ENCODE peak calls at places on chromosome 14, in four cellular contexts. One of them, this sample, is unnamed. For H3K36me3, the result is how much of the 10 kb centered on the place peaks cover.

GRCh38 chr14:100819829-100820475 is 6.0 kb upstream of the MEG3 start:
- DNase-seq in GM23338: no peak
- DNase-seq in hepatocyte: no peak
- DNase-seq in effector memory CD4-positive, alpha-beta T cell: no peak
- DNase-seq in this sample: no peak

GRCh38 chr14:56487761-56488160 is 91.8 kb upstream of the TMEM260 start:
- DNase-seq in GM23338: no peak
- DNase-seq in hepatocyte: no peak
- DNase-seq in effector memory CD4-positive, alpha-beta T cell: no peak
- DNase-seq in this sample: no peak

GRCh38 chr14:99425272-99425681 is 55.4 kb downstream of the SETD3 start:
- DNase-seq in GM23338: no peak
- DNase-seq in hepatocyte: no peak
- DNase-seq in effector memory CD4-positive, alpha-beta T cell: no peak
- DNase-seq in this sample: no peak

GRCh38 chr14:92122351-92122677 is 545 bp downstream of the CPSF2 start:
- DNase-seq in GM23338: peak
- DNase-seq in hepatocyte: no peak
- DNase-seq in effector memory CD4-positive, alpha-beta T cell: no peak
- DNase-seq in this sample: no peak

GRCh38 chr14:34372766-34373165 is 89.3 kb downstream of the SPTSSA start:
- DNase-seq in GM23338: no peak
- DNase-seq in hepatocyte: no peak
- DNase-seq in effector memory CD4-positive, alpha-beta T cell: no peak
- DNase-seq in this sample: no peak

GRCh38 chr14:79281244-79282199 is 929.8 kb downstream of the DIO2 start:
- DNase-seq in GM23338: peak
- DNase-seq in hepatocyte: no peak
- DNase-seq in effector memory CD4-positive, alpha-beta T cell: no peak
- DNase-seq in this sample: peak

GRCh38 chr14:60649815-60650381 is 621 bp upstream of the SIX1 start:
- DNase-seq in GM23338: peak
- DNase-seq in hepatocyte: peak
- DNase-seq in effector memory CD4-positive, alpha-beta T cell: no peak
- DNase-seq in this sample: peak

GRCh38 chr14:61491876-61492440 is 170.6 kb downstream of the PRKCH start:
- DNase-seq in GM23338: no peak
- DNase-seq in hepatocyte: no peak
- DNase-seq in effector memory CD4-positive, alpha-beta T cell: no peak
- DNase-seq in this sample: no peak

GRCh38 chr14:99402283-99402648 is 78.4 kb downstream of the SETD3 start:
- DNase-seq in GM23338: no peak
- DNase-seq in hepatocyte: no peak
- DNase-seq in effector memory CD4-positive, alpha-beta T cell: no peak
- DNase-seq in this sample: no peak

DNA sequence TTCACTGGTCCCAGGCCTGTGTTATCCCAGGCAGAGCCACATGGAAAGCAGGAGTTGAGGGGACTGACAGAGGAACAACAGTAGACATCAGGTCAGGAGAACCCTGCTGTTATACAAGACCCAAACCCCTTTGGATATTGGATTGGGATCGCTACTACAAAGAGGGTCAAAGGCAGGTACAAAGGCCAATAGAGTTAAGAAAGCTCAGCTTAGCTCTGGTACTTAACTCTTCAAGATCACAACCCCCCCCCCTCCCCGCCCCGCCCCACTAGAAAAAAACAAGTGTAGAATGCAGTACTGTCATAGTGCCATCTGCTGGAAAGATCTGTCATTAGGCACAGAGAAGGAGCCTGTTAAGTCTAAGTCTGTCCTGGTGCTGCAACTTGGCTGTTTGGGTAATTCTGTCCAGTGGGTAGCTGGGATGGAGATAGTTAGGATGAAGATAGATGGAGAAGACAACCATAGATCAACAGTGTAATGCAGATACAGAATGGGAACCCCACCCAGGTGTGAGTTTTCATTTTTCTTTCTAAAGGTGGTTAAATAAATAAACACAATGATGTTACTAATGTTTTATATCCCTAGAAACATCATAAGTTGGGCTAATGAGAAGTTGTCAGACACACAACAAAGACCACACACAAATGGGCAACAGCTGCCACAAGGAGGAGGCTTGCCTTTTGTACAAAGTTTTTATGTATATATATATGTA is 17.2 kb downstream of the REM2 start:
- DNase-seq in GM23338: peak
- DNase-seq in hepatocyte: peak
- DNase-seq in effector memory CD4-positive, alpha-beta T cell: peak
- DNase-seq in this sample: peak
- H3K36me3 ChIP-seq in GM23338: under half
- H3K36me3 ChIP-seq in hepatocyte: under half
- H3K36me3 ChIP-seq in effector memory CD4-positive, alpha-beta T cell: under half
- H3K36me3 ChIP-seq in this sample: under half

GRCh38 chr14:54566152-54566409 is 847 bp upstream of the SAMD4A start:
- DNase-seq in GM23338: no peak
- DNase-seq in hepatocyte: no peak
- DNase-seq in effector memory CD4-positive, alpha-beta T cell: no peak
- DNase-seq in this sample: peak
- H3K4me3 ChIP-seq in GM23338: peak
- H3K4me3 ChIP-seq in hepatocyte: peak
- H3K4me3 ChIP-seq in effector memory CD4-positive, alpha-beta T cell: peak
- H3K4me3 ChIP-seq in this sample: peak

GRCh38 chr14:30596972-30597371 is 25.1 kb upstream of the SCFD1 start:
- DNase-seq in GM23338: no peak
- DNase-seq in hepatocyte: no peak
- DNase-seq in effector memory CD4-positive, alpha-beta T cell: no peak
- DNase-seq in this sample: no peak
- H3K36me3 ChIP-seq in GM23338: half or more
- H3K36me3 ChIP-seq in hepatocyte: under half
- H3K36me3 ChIP-seq in effector memory CD4-positive, alpha-beta T cell: under half
- H3K36me3 ChIP-seq in this sample: under half

GRCh38 chr14:105416671-105417070 is 3.0 kb upstream of the MTA1 start:
- DNase-seq in GM23338: no peak
- DNase-seq in hepatocyte: no peak
- DNase-seq in effector memory CD4-positive, alpha-beta T cell: no peak
- DNase-seq in this sample: no peak

GRCh38 chr14:105419305-105420091 is at the start of gene MTA1:
- DNase-seq in GM23338: peak
- DNase-seq in hepatocyte: peak
- DNase-seq in effector memory CD4-positive, alpha-beta T cell: peak
- DNase-seq in this sample: peak

GRCh38 chr14:105420141-105420975 is 731 bp downstream of the MTA1 start:
- DNase-seq in GM23338: peak
- DNase-seq in hepatocyte: no peak
- DNase-seq in effector memory CD4-positive, alpha-beta T cell: no peak
- DNase-seq in this sample: peak

GRCh38 chr14:105419055-105419304 is 647 bp upstream of the MTA1 start:
- DNase-seq in GM23338: no peak
- DNase-seq in hepatocyte: no peak
- DNase-seq in effector memory CD4-positive, alpha-beta T cell: no peak
- DNase-seq in this sample: no peak

DNA sequence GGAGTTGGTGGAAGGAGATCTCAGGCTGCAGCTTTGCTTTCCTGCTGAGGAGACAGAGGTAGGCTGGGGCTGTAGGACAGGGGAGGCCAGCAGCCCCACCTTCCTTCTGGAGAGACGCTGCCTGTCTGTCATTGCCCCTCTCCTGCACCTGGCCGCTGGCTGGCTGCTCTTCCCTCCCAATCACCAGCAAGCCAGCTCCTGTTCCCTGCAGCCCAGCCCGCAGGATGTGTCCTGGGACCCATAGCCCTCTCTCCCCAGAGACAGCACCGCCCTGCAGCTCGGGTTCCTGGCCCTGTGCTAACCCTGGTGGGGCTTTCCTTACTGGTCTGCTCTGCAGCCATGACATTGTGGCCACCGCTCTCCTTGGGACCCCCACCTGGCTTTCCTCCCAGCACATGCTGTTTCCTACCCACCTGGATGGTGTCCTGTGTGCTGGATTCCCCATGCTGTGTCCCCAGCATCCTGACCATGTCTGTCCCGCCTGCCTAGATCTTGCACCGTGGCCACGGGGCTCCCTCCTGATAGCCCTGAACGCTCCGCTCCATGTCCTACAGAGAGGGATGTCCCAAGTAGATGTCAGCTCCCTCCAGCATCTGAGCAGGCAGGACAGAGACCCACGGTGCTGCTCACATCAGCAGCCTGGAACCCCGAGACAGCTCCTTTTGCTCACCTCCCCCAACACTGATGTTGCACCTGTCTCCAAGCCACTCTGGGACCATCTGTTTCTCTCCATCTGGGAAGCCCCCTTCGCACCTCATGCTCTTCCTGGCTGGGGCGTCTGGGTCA is 1.2 kb upstream of the MTA1 start:
- DNase-seq in GM23338: no peak
- DNase-seq in hepatocyte: no peak
- DNase-seq in effector memory CD4-positive, alpha-beta T cell: no peak
- DNase-seq in this sample: peak
- H3K4me3 ChIP-seq in GM23338: peak
- H3K4me3 ChIP-seq in hepatocyte: no peak
- H3K4me3 ChIP-seq in effector memory CD4-positive, alpha-beta T cell: no peak
- H3K4me3 ChIP-seq in this sample: no peak

DNA sequence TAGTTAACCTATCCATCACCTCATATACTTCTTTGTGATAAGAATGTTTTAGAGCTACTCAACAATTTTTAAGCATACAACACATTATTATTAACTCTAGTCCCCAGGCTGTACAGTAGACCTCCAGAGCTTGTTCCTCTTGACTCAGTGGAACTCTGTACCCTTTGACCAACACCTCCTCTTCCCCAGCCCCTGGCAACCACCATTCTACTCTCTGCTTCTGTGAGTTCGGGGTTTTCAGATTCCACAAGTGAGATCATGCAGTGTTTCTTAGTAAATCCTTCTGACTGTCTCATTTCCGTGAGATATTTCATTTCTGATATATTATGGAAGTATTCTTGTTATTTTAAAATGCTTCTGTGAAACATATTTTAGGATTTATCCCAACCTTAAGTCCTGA is 200.7 kb downstream of the PCNX1 start:
- DNase-seq in GM23338: no peak
- DNase-seq in hepatocyte: no peak
- DNase-seq in effector memory CD4-positive, alpha-beta T cell: no peak
- DNase-seq in this sample: no peak
- H3K36me3 ChIP-seq in GM23338: under half
- H3K36me3 ChIP-seq in hepatocyte: under half
- H3K36me3 ChIP-seq in effector memory CD4-positive, alpha-beta T cell: half or more
- H3K36me3 ChIP-seq in this sample: under half

DNA sequence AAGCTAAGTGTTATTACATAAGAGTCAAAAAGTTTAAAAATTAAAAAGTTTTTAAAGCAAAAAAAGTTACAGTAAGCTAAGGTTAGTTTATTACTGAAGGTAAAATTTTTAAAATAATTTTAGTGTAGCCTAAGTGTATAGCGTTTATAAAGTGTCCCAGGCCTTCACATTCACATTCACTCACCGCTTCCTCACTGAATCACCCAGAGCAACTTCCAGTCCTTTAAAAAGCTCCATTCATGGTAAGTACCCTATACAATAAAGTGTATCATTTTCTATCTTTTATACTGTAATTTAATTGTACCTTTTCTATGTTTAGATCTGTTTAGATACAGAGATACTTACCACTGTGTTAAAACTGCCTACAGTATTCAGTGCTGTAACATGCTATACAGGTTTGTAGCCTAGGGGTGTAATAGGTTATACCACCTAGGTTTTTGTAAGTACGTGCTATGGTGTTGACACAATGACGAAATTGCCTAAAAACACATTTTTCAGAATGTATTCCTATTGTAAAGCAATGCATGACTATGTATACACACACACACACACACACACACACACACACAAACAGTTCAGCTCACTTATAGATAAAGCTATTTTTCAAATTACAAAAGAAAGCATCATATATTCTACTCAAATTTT is 3.7 kb downstream of the CLEC14A start:
- DNase-seq in GM23338: no peak
- DNase-seq in hepatocyte: no peak
- DNase-seq in effector memory CD4-positive, alpha-beta T cell: no peak
- DNase-seq in this sample: no peak
- H3K4me3 ChIP-seq in GM23338: no peak
- H3K4me3 ChIP-seq in hepatocyte: no peak
- H3K4me3 ChIP-seq in effector memory CD4-positive, alpha-beta T cell: no peak
- H3K4me3 ChIP-seq in this sample: no peak